ENCODE peak calls at places on chromosome 11, in six cellular contexts. One of them, this sample, is unnamed.

GRCh38 chr11:380095-380480 is 10.8 kb downstream of the B4GALNT4 start:
- DNase-seq in left ventricle myocardium inferior: no peak
- DNase-seq in effector memory CD4-positive, alpha-beta T cell: no peak
- DNase-seq in lower leg skin: no peak
- DNase-seq in fibroblast of lung: no peak
- DNase-seq in AG09309: no peak
- DNase-seq in this sample: no peak

GRCh38 chr11:117986981-117987495 is 844 bp downstream of the IL10RA start:
- DNase-seq in left ventricle myocardium inferior: no peak
- DNase-seq in effector memory CD4-positive, alpha-beta T cell: peak; percentile 56
- DNase-seq in lower leg skin: no peak
- DNase-seq in fibroblast of lung: no peak
- DNase-seq in AG09309: no peak
- DNase-seq in this sample: no peak

GRCh38 chr11:78993800-78994430 is 419.3 kb upstream of the NARS2 start:
- DNase-seq in left ventricle myocardium inferior: no peak
- DNase-seq in effector memory CD4-positive, alpha-beta T cell: no peak
- DNase-seq in lower leg skin: no peak
- DNase-seq in fibroblast of lung: no peak
- DNase-seq in AG09309: no peak
- DNase-seq in this sample: no peak

GRCh38 chr11:113022267-113022666 is 61.0 kb downstream of the NCAM1 start:
- DNase-seq in left ventricle myocardium inferior: no peak
- DNase-seq in effector memory CD4-positive, alpha-beta T cell: no peak
- DNase-seq in lower leg skin: no peak
- DNase-seq in fibroblast of lung: peak; percentile 58
- DNase-seq in AG09309: no peak
- DNase-seq in this sample: no peak

GRCh38 chr11:73236879-73237278 is 18.8 kb downstream of the P2RY2 start:
- DNase-seq in left ventricle myocardium inferior: peak; percentile 51
- DNase-seq in effector memory CD4-positive, alpha-beta T cell: no peak
- DNase-seq in lower leg skin: no peak
- DNase-seq in fibroblast of lung: no peak
- DNase-seq in AG09309: no peak
- DNase-seq in this sample: no peak

GRCh38 chr11:62456630-62457029 is 37.8 kb downstream of the SCGB1A1 start:
- DNase-seq in left ventricle myocardium inferior: no peak
- DNase-seq in effector memory CD4-positive, alpha-beta T cell: no peak
- DNase-seq in lower leg skin: no peak
- DNase-seq in fibroblast of lung: no peak
- DNase-seq in AG09309: no peak
- DNase-seq in this sample: no peak

GRCh38 chr11:7688238-7688826 is 15.0 kb upstream of the CYB5R2 start:
- DNase-seq in left ventricle myocardium inferior: no peak
- DNase-seq in effector memory CD4-positive, alpha-beta T cell: no peak
- DNase-seq in lower leg skin: no peak
- DNase-seq in fibroblast of lung: peak; percentile 13
- DNase-seq in AG09309: no peak
- DNase-seq in this sample: no peak

GRCh38 chr11:31236052-31236652 is 133.4 kb downstream of the DCDC1 start:
- DNase-seq in left ventricle myocardium inferior: no peak
- DNase-seq in effector memory CD4-positive, alpha-beta T cell: no peak
- DNase-seq in lower leg skin: no peak
- DNase-seq in fibroblast of lung: peak; percentile 7
- DNase-seq in AG09309: no peak
- DNase-seq in this sample: no peak

GRCh38 chr11:59901306-59901705 is 22.7 kb downstream of the OOSP3 start:
- DNase-seq in left ventricle myocardium inferior: no peak
- DNase-seq in effector memory CD4-positive, alpha-beta T cell: no peak
- DNase-seq in lower leg skin: no peak
- DNase-seq in fibroblast of lung: peak; percentile 37
- DNase-seq in AG09309: no peak
- DNase-seq in this sample: peak; percentile 13

GRCh38 chr11:122207505-122207904 is 91.5 kb upstream of the BLID start:
- DNase-seq in left ventricle myocardium inferior: no peak
- DNase-seq in effector memory CD4-positive, alpha-beta T cell: no peak
- DNase-seq in lower leg skin: no peak
- DNase-seq in fibroblast of lung: peak; percentile 90
- DNase-seq in AG09309: no peak
- DNase-seq in this sample: peak; percentile 70
- H3K4me3 ChIP-seq in left ventricle myocardium inferior: no peak overlapping the region
- H3K4me3 ChIP-seq in effector memory CD4-positive, alpha-beta T cell: no peak overlapping the region
- H3K4me3 ChIP-seq in lower leg skin: no peak overlapping the region
- H3K4me3 ChIP-seq in fibroblast of lung: peak overlapping the region; percentile 53
- H3K4me3 ChIP-seq in AG09309: no peak overlapping the region
- H3K4me3 ChIP-seq in this sample: peak overlapping the region; percentile 32

GRCh38 chr11:15969281-15969680 is 387.1 kb downstream of the SOX6 start:
- DNase-seq in left ventricle myocardium inferior: peak; percentile 50
- DNase-seq in effector memory CD4-positive, alpha-beta T cell: no peak
- DNase-seq in lower leg skin: no peak
- DNase-seq in fibroblast of lung: peak; percentile 86
- DNase-seq in AG09309: peak; percentile 27
- DNase-seq in this sample: peak; percentile 73
- H3K4me3 ChIP-seq in left ventricle myocardium inferior: peak overlapping the region; percentile 32
- H3K4me3 ChIP-seq in effector memory CD4-positive, alpha-beta T cell: no peak overlapping the region
- H3K4me3 ChIP-seq in lower leg skin: no peak overlapping the region
- H3K4me3 ChIP-seq in fibroblast of lung: peak overlapping the region; percentile 33
- H3K4me3 ChIP-seq in AG09309: no peak overlapping the region
- H3K4me3 ChIP-seq in this sample: no peak overlapping the region

DNA sequence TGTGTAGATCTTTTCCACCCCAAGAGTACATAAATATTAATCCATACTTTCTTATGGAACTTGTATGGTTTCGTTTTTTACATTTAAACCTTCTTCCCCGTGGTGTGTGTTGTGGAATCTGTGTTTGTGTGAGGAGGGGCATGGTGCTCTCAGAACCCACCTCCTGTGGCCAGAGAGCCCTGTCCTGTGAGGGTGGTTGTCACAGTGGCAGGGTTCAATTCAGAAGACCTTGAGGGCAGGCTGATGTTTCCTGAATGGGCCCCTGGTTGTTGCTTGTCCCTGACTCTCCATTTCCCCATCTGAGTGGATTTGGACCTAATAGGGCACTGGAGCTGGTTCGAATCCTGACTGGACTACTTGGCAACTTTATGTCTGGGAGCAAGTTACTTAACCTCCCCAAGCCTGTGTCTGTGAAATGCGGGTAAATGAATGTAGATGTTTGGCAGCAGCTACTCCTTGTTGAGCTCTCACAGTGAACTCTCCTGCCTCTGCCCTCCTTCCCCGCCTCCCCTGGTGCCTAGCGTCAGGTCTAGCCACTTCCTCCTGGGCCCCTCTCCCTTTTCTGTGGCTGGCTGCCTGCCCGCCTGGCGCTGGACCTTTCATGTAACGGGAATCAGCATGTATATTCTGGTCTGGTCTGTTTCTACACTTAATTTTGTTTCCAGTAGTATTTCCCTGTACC is 7.3 kb downstream of the NEAT1 start:
- DNase-seq in left ventricle myocardium inferior: peak; percentile 72
- DNase-seq in effector memory CD4-positive, alpha-beta T cell: no peak
- DNase-seq in lower leg skin: peak; percentile 96
- DNase-seq in fibroblast of lung: peak; percentile 79
- DNase-seq in AG09309: peak; percentile 81
- DNase-seq in this sample: no peak
- H3K4me3 ChIP-seq in left ventricle myocardium inferior: peak overlapping the region; percentile 80
- H3K4me3 ChIP-seq in effector memory CD4-positive, alpha-beta T cell: peak overlapping the region; percentile 40
- H3K4me3 ChIP-seq in lower leg skin: no peak overlapping the region
- H3K4me3 ChIP-seq in fibroblast of lung: peak overlapping the region; percentile 90
- H3K4me3 ChIP-seq in AG09309: peak overlapping the region; percentile 28
- H3K4me3 ChIP-seq in this sample: peak overlapping the region; percentile 86

GRCh38 chr11:114296979-114297372 is 777 bp downstream of the NNMT start:
- DNase-seq in left ventricle myocardium inferior: no peak
- DNase-seq in effector memory CD4-positive, alpha-beta T cell: no peak
- DNase-seq in lower leg skin: no peak
- DNase-seq in fibroblast of lung: no peak
- DNase-seq in AG09309: no peak
- DNase-seq in this sample: no peak
- H3K4me3 ChIP-seq in left ventricle myocardium inferior: peak overlapping the region; percentile 61
- H3K4me3 ChIP-seq in effector memory CD4-positive, alpha-beta T cell: no peak overlapping the region
- H3K4me3 ChIP-seq in lower leg skin: peak overlapping the region; percentile 36
- H3K4me3 ChIP-seq in fibroblast of lung: peak overlapping the region; percentile 88
- H3K4me3 ChIP-seq in AG09309: peak overlapping the region; percentile 43
- H3K4me3 ChIP-seq in this sample: peak overlapping the region; percentile 59

GRCh38 chr11:70843906-70844305 is 408.5 kb downstream of the SHANK2 start:
- DNase-seq in left ventricle myocardium inferior: no peak
- DNase-seq in effector memory CD4-positive, alpha-beta T cell: no peak
- DNase-seq in lower leg skin: no peak
- DNase-seq in fibroblast of lung: no peak
- DNase-seq in AG09309: no peak
- DNase-seq in this sample: no peak

GRCh38 chr11:70841264-70841663 is 411.1 kb downstream of the SHANK2 start:
- DNase-seq in left ventricle myocardium inferior: no peak
- DNase-seq in effector memory CD4-positive, alpha-beta T cell: no peak
- DNase-seq in lower leg skin: no peak
- DNase-seq in fibroblast of lung: no peak
- DNase-seq in AG09309: no peak
- DNase-seq in this sample: no peak

GRCh38 chr11:70844387-70844786 is 408.0 kb downstream of the SHANK2 start:
- DNase-seq in left ventricle myocardium inferior: no peak
- DNase-seq in effector memory CD4-positive, alpha-beta T cell: no peak
- DNase-seq in lower leg skin: no peak
- DNase-seq in fibroblast of lung: no peak
- DNase-seq in AG09309: no peak
- DNase-seq in this sample: no peak

GRCh38 chr11:70842256-70842655 is 410.1 kb downstream of the SHANK2 start:
- DNase-seq in left ventricle myocardium inferior: no peak
- DNase-seq in effector memory CD4-positive, alpha-beta T cell: no peak
- DNase-seq in lower leg skin: no peak
- DNase-seq in fibroblast of lung: no peak
- DNase-seq in AG09309: no peak
- DNase-seq in this sample: no peak

GRCh38 chr11:70842701-70843100 is 409.7 kb downstream of the SHANK2 start:
- DNase-seq in left ventricle myocardium inferior: no peak
- DNase-seq in effector memory CD4-positive, alpha-beta T cell: no peak
- DNase-seq in lower leg skin: no peak
- DNase-seq in fibroblast of lung: no peak
- DNase-seq in AG09309: no peak
- DNase-seq in this sample: no peak
- H3K4me3 ChIP-seq in left ventricle myocardium inferior: no peak overlapping the region
- H3K4me3 ChIP-seq in effector memory CD4-positive, alpha-beta T cell: no peak overlapping the region
- H3K4me3 ChIP-seq in lower leg skin: no peak overlapping the region
- H3K4me3 ChIP-seq in fibroblast of lung: no peak overlapping the region
- H3K4me3 ChIP-seq in AG09309: no peak overlapping the region
- H3K4me3 ChIP-seq in this sample: no peak overlapping the region

DNA sequence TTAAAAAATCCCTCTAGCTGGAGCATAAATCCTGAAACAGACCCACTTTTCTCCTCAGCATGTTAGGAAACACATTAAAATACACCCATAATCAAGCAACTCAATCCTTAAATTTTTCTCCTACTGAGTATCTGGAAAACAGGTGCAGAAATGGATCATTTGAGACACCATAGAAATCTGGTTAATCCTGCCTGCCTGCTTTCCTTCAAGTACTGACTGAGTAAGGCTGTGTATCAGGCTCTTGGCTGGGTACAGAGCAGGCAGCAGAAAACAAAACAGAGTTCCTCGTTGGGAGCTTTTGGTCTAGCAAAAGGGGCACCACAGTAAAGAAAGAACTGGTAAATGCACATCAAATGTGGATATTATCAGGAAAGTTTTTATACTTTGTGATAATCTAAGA is 1.9 kb downstream of the KCNQ1OT1 start:
- DNase-seq in left ventricle myocardium inferior: no peak
- DNase-seq in effector memory CD4-positive, alpha-beta T cell: no peak
- DNase-seq in lower leg skin: no peak
- DNase-seq in fibroblast of lung: no peak
- DNase-seq in AG09309: no peak
- DNase-seq in this sample: no peak
- H3K4me3 ChIP-seq in left ventricle myocardium inferior: peak overlapping the region; percentile 78
- H3K4me3 ChIP-seq in effector memory CD4-positive, alpha-beta T cell: no peak overlapping the region
- H3K4me3 ChIP-seq in lower leg skin: no peak overlapping the region
- H3K4me3 ChIP-seq in fibroblast of lung: peak overlapping the region; percentile 88
- H3K4me3 ChIP-seq in AG09309: peak overlapping the region; percentile 78
- H3K4me3 ChIP-seq in this sample: peak overlapping the region; percentile 81